ENCODE peak calls at places on chromosomes 12 and 14, in nine cellular contexts. One of them, this sample, is unnamed. For H3K27me3, the result is how much of the 10 kb centered on the place peaks cover.

GRCh38 chr12:54475542-54475941 is 2.1 kb upstream of the GTSF1 start:
- DNase-seq in brain microvascular endothelial cell: no peak
- DNase-seq in right atrium auricular region: no peak
- DNase-seq in dorsolateral prefrontal cortex: no peak
- DNase-seq in cardiac muscle cell: peak
- DNase-seq in CD8-positive, alpha-beta T cell: no peak
- DNase-seq in upper lobe of right lung: no peak
- DNase-seq in tibial artery: no peak
- DNase-seq in astrocyte: no peak
- DNase-seq in this sample: no peak

GRCh38 chr12:74170645-74171477 is 366.8 kb upstream of the ATXN7L3B start:
- DNase-seq in brain microvascular endothelial cell: no peak
- DNase-seq in right atrium auricular region: no peak
- DNase-seq in tibial artery: no peak
- DNase-seq in dorsolateral prefrontal cortex: no peak
- DNase-seq in cardiac muscle cell: no peak
- DNase-seq in CD8-positive, alpha-beta T cell: no peak
- DNase-seq in astrocyte: no peak
- DNase-seq in upper lobe of right lung: no peak
- DNase-seq in this sample: no peak

GRCh38 chr12:121427556-121428055 is 27.7 kb downstream of the RNF34 start:
- DNase-seq in upper lobe of right lung: no peak
- DNase-seq in right atrium auricular region: no peak
- DNase-seq in brain microvascular endothelial cell: no peak
- DNase-seq in dorsolateral prefrontal cortex: no peak
- DNase-seq in CD8-positive, alpha-beta T cell: no peak
- DNase-seq in cardiac muscle cell: no peak
- DNase-seq in tibial artery: no peak
- DNase-seq in astrocyte: no peak
- DNase-seq in this sample: no peak

GRCh38 chr12:56477521-56478225 is 9.3 kb downstream of the SPRYD4 start:
- DNase-seq in CD8-positive, alpha-beta T cell: no peak
- DNase-seq in cardiac muscle cell: no peak
- DNase-seq in brain microvascular endothelial cell: no peak
- DNase-seq in right atrium auricular region: no peak
- DNase-seq in tibial artery: no peak
- DNase-seq in astrocyte: no peak
- DNase-seq in dorsolateral prefrontal cortex: no peak
- DNase-seq in upper lobe of right lung: no peak
- DNase-seq in this sample: no peak

GRCh38 chr12:121285856-121286255 is 10.7 kb downstream of the CAMKK2 start:
- DNase-seq in upper lobe of right lung: no peak
- DNase-seq in astrocyte: no peak
- DNase-seq in cardiac muscle cell: no peak
- DNase-seq in CD8-positive, alpha-beta T cell: no peak
- DNase-seq in tibial artery: no peak
- DNase-seq in right atrium auricular region: no peak
- DNase-seq in dorsolateral prefrontal cortex: no peak
- DNase-seq in brain microvascular endothelial cell: no peak
- DNase-seq in this sample: no peak

GRCh38 chr12:93597608-93598007 is 25.1 kb downstream of the SOCS2 start:
- DNase-seq in CD8-positive, alpha-beta T cell: no peak
- DNase-seq in right atrium auricular region: no peak
- DNase-seq in astrocyte: no peak
- DNase-seq in tibial artery: no peak
- DNase-seq in cardiac muscle cell: no peak
- DNase-seq in dorsolateral prefrontal cortex: no peak
- DNase-seq in upper lobe of right lung: no peak
- DNase-seq in brain microvascular endothelial cell: no peak
- DNase-seq in this sample: no peak

GRCh38 chr12:27523305-27523641 is 733 bp upstream of the PPFIBP1 start:
- DNase-seq in upper lobe of right lung: no peak
- DNase-seq in cardiac muscle cell: no peak
- DNase-seq in CD8-positive, alpha-beta T cell: no peak
- DNase-seq in right atrium auricular region: no peak
- DNase-seq in astrocyte: no peak
- DNase-seq in dorsolateral prefrontal cortex: no peak
- DNase-seq in brain microvascular endothelial cell: no peak
- DNase-seq in tibial artery: no peak
- DNase-seq in this sample: no peak

GRCh38 chr12:120489018-120489417 is 6.9 kb upstream of the DYNLL1 start:
- DNase-seq in cardiac muscle cell: no peak
- DNase-seq in upper lobe of right lung: no peak
- DNase-seq in dorsolateral prefrontal cortex: no peak
- DNase-seq in brain microvascular endothelial cell: no peak
- DNase-seq in astrocyte: no peak
- DNase-seq in right atrium auricular region: no peak
- DNase-seq in tibial artery: no peak
- DNase-seq in CD8-positive, alpha-beta T cell: no peak
- DNase-seq in this sample: no peak

GRCh38 chr12:52519826-52520662 is at the start of gene KRT5:
- DNase-seq in astrocyte: no peak
- DNase-seq in dorsolateral prefrontal cortex: no peak
- DNase-seq in CD8-positive, alpha-beta T cell: no peak
- DNase-seq in brain microvascular endothelial cell: no peak
- DNase-seq in right atrium auricular region: peak
- DNase-seq in upper lobe of right lung: no peak
- DNase-seq in tibial artery: no peak
- DNase-seq in cardiac muscle cell: no peak
- DNase-seq in this sample: no peak

GRCh38 chr12:52977195-52977594 is 28.3 kb downstream of the KRT18 start:
- DNase-seq in upper lobe of right lung: no peak
- DNase-seq in tibial artery: no peak
- DNase-seq in cardiac muscle cell: no peak
- DNase-seq in right atrium auricular region: no peak
- DNase-seq in astrocyte: no peak
- DNase-seq in brain microvascular endothelial cell: no peak
- DNase-seq in CD8-positive, alpha-beta T cell: no peak
- DNase-seq in dorsolateral prefrontal cortex: no peak
- DNase-seq in this sample: no peak

GRCh38 chr12:42744539-42745156 is 155.1 kb upstream of the PRICKLE1 start:
- DNase-seq in tibial artery: no peak
- DNase-seq in right atrium auricular region: no peak
- DNase-seq in astrocyte: peak
- DNase-seq in brain microvascular endothelial cell: no peak
- DNase-seq in CD8-positive, alpha-beta T cell: no peak
- DNase-seq in cardiac muscle cell: peak
- DNase-seq in upper lobe of right lung: no peak
- DNase-seq in dorsolateral prefrontal cortex: no peak
- DNase-seq in this sample: no peak

GRCh38 chr12:15627995-15628945 is 160.9 kb downstream of the EPS8 start:
- DNase-seq in tibial artery: no peak
- DNase-seq in astrocyte: peak
- DNase-seq in CD8-positive, alpha-beta T cell: no peak
- DNase-seq in right atrium auricular region: no peak
- DNase-seq in cardiac muscle cell: peak
- DNase-seq in brain microvascular endothelial cell: no peak
- DNase-seq in upper lobe of right lung: no peak
- DNase-seq in dorsolateral prefrontal cortex: no peak
- DNase-seq in this sample: no peak

GRCh38 chr12:9813821-9814798 is 13.2 kb upstream of the KLRF1 start:
- DNase-seq in cardiac muscle cell: peak
- DNase-seq in right atrium auricular region: peak
- DNase-seq in CD8-positive, alpha-beta T cell: peak
- DNase-seq in tibial artery: peak
- DNase-seq in dorsolateral prefrontal cortex: peak
- DNase-seq in upper lobe of right lung: peak
- DNase-seq in brain microvascular endothelial cell: peak
- DNase-seq in astrocyte: no peak
- DNase-seq in this sample: peak
- TF ChIP-seq CTCF in cardiac muscle cell: peak
- TF ChIP-seq CTCF in right atrium auricular region: peak
- TF ChIP-seq CTCF in CD8-positive, alpha-beta T cell: peak
- TF ChIP-seq CTCF in tibial artery: peak
- TF ChIP-seq CTCF in dorsolateral prefrontal cortex: peak
- TF ChIP-seq CTCF in upper lobe of right lung: peak
- TF ChIP-seq CTCF in brain microvascular endothelial cell: peak
- TF ChIP-seq CTCF in astrocyte: peak
- TF ChIP-seq CTCF in this sample: peak

GRCh38 chr12:1216560-1216959 is 225.5 kb downstream of the ERC1 start:
- DNase-seq in dorsolateral prefrontal cortex: no peak
- DNase-seq in astrocyte: no peak
- DNase-seq in brain microvascular endothelial cell: no peak
- DNase-seq in CD8-positive, alpha-beta T cell: no peak
- DNase-seq in tibial artery: no peak
- DNase-seq in cardiac muscle cell: no peak
- DNase-seq in right atrium auricular region: no peak
- DNase-seq in upper lobe of right lung: no peak
- DNase-seq in this sample: no peak
- H3K27ac ChIP-seq in dorsolateral prefrontal cortex: no peak
- H3K27ac ChIP-seq in astrocyte: peak
- H3K27ac ChIP-seq in brain microvascular endothelial cell: no peak
- H3K27ac ChIP-seq in CD8-positive, alpha-beta T cell: no peak
- H3K27ac ChIP-seq in tibial artery: peak
- H3K27ac ChIP-seq in cardiac muscle cell: peak
- H3K27ac ChIP-seq in right atrium auricular region: peak
- H3K27ac ChIP-seq in upper lobe of right lung: peak
- H3K27ac ChIP-seq in this sample: no peak

GRCh38 chr12:107322063-107322462 is 228.7 kb upstream of the CRY1 start:
- DNase-seq in tibial artery: no peak
- DNase-seq in dorsolateral prefrontal cortex: no peak
- DNase-seq in astrocyte: no peak
- DNase-seq in cardiac muscle cell: no peak
- DNase-seq in right atrium auricular region: no peak
- DNase-seq in brain microvascular endothelial cell: no peak
- DNase-seq in upper lobe of right lung: no peak
- DNase-seq in CD8-positive, alpha-beta T cell: peak
- DNase-seq in this sample: peak

GRCh38 chr12:107326237-107326636 is 232.9 kb upstream of the CRY1 start:
- DNase-seq in right atrium auricular region: no peak
- DNase-seq in brain microvascular endothelial cell: no peak
- DNase-seq in upper lobe of right lung: no peak
- DNase-seq in astrocyte: no peak
- DNase-seq in CD8-positive, alpha-beta T cell: no peak
- DNase-seq in dorsolateral prefrontal cortex: no peak
- DNase-seq in cardiac muscle cell: no peak
- DNase-seq in tibial artery: no peak
- DNase-seq in this sample: no peak

GRCh38 chr12:107328442-107329133 is 235.2 kb upstream of the CRY1 start:
- DNase-seq in upper lobe of right lung: no peak
- DNase-seq in right atrium auricular region: no peak
- DNase-seq in brain microvascular endothelial cell: peak
- DNase-seq in CD8-positive, alpha-beta T cell: no peak
- DNase-seq in astrocyte: peak
- DNase-seq in cardiac muscle cell: peak
- DNase-seq in tibial artery: no peak
- DNase-seq in dorsolateral prefrontal cortex: no peak
- DNase-seq in this sample: no peak

GRCh38 chr12:107327783-107328182 is 234.4 kb upstream of the CRY1 start:
- DNase-seq in upper lobe of right lung: no peak
- DNase-seq in right atrium auricular region: no peak
- DNase-seq in dorsolateral prefrontal cortex: no peak
- DNase-seq in astrocyte: no peak
- DNase-seq in cardiac muscle cell: no peak
- DNase-seq in tibial artery: no peak
- DNase-seq in CD8-positive, alpha-beta T cell: no peak
- DNase-seq in brain microvascular endothelial cell: no peak
- DNase-seq in this sample: no peak

DNA sequence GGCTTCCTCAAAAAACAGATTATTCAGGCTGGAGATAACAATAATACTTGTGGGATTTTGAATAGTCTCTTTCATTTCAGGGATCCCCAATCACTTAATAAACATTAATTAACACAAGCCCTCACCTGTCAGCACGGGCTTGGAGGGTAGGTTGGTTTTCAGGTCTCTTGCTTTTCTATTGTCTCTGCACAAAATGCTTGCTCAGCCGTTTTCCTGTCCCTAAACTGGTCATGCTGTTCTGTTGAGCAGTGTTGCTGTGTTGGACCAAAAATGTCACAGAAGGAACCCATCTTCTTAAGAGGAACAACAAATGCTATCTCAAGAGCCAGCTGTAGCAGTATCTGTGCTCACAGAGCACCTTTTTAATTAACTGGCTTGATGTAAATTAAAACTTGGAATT is 231.7 kb upstream of the CRY1 start:
- DNase-seq in tibial artery: no peak
- DNase-seq in right atrium auricular region: no peak
- DNase-seq in dorsolateral prefrontal cortex: no peak
- DNase-seq in astrocyte: no peak
- DNase-seq in CD8-positive, alpha-beta T cell: no peak
- DNase-seq in brain microvascular endothelial cell: no peak
- DNase-seq in upper lobe of right lung: no peak
- DNase-seq in cardiac muscle cell: no peak
- DNase-seq in this sample: no peak
- H3K27me3 ChIP-seq in tibial artery: under half
- H3K27me3 ChIP-seq in right atrium auricular region: under half
- H3K27me3 ChIP-seq in dorsolateral prefrontal cortex: half or more
- H3K27me3 ChIP-seq in astrocyte: under half
- H3K27me3 ChIP-seq in CD8-positive, alpha-beta T cell: under half
- H3K27me3 ChIP-seq in brain microvascular endothelial cell: under half
- H3K27me3 ChIP-seq in upper lobe of right lung: under half
- H3K27me3 ChIP-seq in cardiac muscle cell: half or more
- H3K27me3 ChIP-seq in this sample: under half

DNA sequence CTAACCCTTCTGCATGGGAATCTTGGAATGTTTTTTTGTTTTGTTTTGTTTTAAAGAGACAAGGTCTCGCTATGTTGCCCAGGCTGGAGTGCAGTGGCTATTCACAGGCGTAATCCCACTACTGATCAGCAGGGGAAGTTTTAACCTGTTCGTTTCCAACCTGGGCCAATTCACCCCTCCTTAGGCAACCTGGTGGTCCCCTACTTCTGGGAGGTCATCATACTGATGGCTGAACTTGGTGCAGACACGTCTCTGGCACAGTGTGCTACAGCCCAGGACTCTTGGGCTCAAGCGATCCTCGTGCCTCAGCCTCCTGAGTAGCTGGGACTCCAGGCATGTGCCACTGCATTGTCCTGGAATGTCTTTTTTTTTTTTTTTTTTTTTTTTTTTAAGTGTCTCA is 48.9 kb upstream of the ISM2 start:
- DNase-seq in dorsolateral prefrontal cortex: no peak
- DNase-seq in astrocyte: no peak
- DNase-seq in CD8-positive, alpha-beta T cell: no peak
- DNase-seq in cardiac muscle cell: no peak
- DNase-seq in right atrium auricular region: no peak
- DNase-seq in tibial artery: no peak
- DNase-seq in brain microvascular endothelial cell: no peak
- DNase-seq in upper lobe of right lung: no peak
- DNase-seq in this sample: no peak
- TF ChIP-seq CTCF in dorsolateral prefrontal cortex: no peak
- TF ChIP-seq CTCF in astrocyte: no peak
- TF ChIP-seq CTCF in CD8-positive, alpha-beta T cell: no peak
- TF ChIP-seq CTCF in cardiac muscle cell: peak
- TF ChIP-seq CTCF in right atrium auricular region: no peak
- TF ChIP-seq CTCF in tibial artery: no peak
- TF ChIP-seq CTCF in brain microvascular endothelial cell: peak
- TF ChIP-seq CTCF in upper lobe of right lung: no peak
- TF ChIP-seq CTCF in this sample: no peak

This sample was measured in CD4-positive, alpha-beta T cell.